ENCODE peak calls at places on chromosomes 12 and 14, in ten cellular contexts. O, G, F, A, R, Q, M, S, B and T are unnamed samples.

GRCh38 chr12:105317453-105317852 is 13.0 kb upstream of the C12orf75 start:
- DNase-seq in Q (peak; percentile 14), A (peak; percentile 84), M (peak; percentile 90), S (no peak), R (no peak), F (no peak), O (peak; percentile 84), B (no peak), G (no peak), T (no peak)

GRCh38 chr12:27331299-27331926 is 1.2 kb upstream of the BMAL2 start:
- DNase-seq in A (peak; percentile 95), B (no peak), M (peak; percentile 93), R (peak; percentile 66), F (no peak), G (no peak), O (peak; percentile 98), Q (peak; percentile 99), S (peak; percentile 35), T (no peak)

GRCh38 chr12:80857311-80857710 is 80.4 kb downstream of the LIN7A start:
- DNase-seq in M (peak; percentile 47), O (peak; percentile 62), A (peak; percentile 78), B (no peak), F (no peak), S (no peak), R (no peak), Q (no peak), G (no peak), T (no peak)

GRCh38 chr12:113056631-113057488 is at the start of gene DTX1:
- DNase-seq in A (no peak), Q (no peak), F (peak; percentile 88), O (no peak), R (no peak), S (no peak), B (peak; percentile 83), M (peak; percentile 28), G (peak; percentile 60), T (peak; percentile 66)

GRCh38 chr12:67534671-67535070 is 113.9 kb upstream of the DYRK2 start:
- DNase-seq in F (no peak), A (peak; percentile 99), S (no peak), R (no peak), B (no peak), M (peak; percentile 92), G (no peak), Q (peak; percentile 75), O (peak; percentile 70), T (no peak)

GRCh38 chr14:60768602-60769001 is 34.0 kb downstream of the MNAT1 start:
- DNase-seq in G (no peak), O (peak; percentile 66), M (peak; percentile 60), F (no peak), R (no peak), Q (peak; percentile 57), B (no peak), A (no peak), S (no peak), T (no peak)

GRCh38 chr12:59396519-59396918 is 199.3 kb upstream of the SLC16A7 start:
- DNase-seq in G (no peak), A (no peak), S (no peak), R (no peak), M (no peak), Q (peak; percentile 37), F (no peak), O (no peak), B (no peak), T (no peak)

GRCh38 chr12:110175201-110175600 is 51.0 kb downstream of the IFT81 start:
- DNase-seq in G (no peak), Q (no peak), M (no peak), O (no peak), R (no peak), S (no peak), A (no peak), F (no peak), B (no peak), T (no peak)

GRCh38 chr14:50303744-50304471 is 8.1 kb downstream of the L2HGDH start:
- DNase-seq in B (peak; percentile 56), Q (no peak), F (no peak), M (peak; percentile 66), G (no peak), O (peak; percentile 28), S (peak; percentile 37), A (peak; percentile 52), R (no peak), T (no peak)

DNA sequence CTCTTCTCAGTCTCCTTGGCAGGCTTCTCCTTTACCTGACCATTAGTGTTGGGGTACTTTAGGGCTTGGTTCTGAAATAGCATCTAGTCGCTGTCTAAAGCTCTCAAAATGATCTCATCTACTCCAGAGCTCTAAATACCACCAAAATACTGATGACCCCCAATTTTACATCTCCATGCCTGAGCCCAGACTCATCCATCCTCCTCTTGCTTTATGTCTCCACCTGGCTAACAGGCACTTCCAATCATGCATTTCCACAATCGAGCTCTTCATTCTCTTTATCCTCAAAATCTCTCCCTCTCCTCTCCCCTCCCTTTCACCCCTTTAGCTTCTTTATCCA is 40.5 kb upstream of the PTGR2 start:
- DNase-seq in M (no peak), O (no peak), Q (no peak), A (no peak), R (no peak), S (no peak), G (no peak), F (no peak), B (no peak), T (no peak)
- H4K20me1 ChIP-seq in M (no peaks in the 10 kb centered on the region), O (no peaks in the 10 kb centered on the region), Q (no peaks in the 10 kb centered on the region), A (no peaks in the 10 kb centered on the region), R (no peaks in the 10 kb centered on the region), S (no peaks in the 10 kb centered on the region), G (no peaks in the 10 kb centered on the region), F (no peaks in the 10 kb centered on the region), B (no peaks in the 10 kb centered on the region), T (no peaks in the 10 kb centered on the region)

DNA sequence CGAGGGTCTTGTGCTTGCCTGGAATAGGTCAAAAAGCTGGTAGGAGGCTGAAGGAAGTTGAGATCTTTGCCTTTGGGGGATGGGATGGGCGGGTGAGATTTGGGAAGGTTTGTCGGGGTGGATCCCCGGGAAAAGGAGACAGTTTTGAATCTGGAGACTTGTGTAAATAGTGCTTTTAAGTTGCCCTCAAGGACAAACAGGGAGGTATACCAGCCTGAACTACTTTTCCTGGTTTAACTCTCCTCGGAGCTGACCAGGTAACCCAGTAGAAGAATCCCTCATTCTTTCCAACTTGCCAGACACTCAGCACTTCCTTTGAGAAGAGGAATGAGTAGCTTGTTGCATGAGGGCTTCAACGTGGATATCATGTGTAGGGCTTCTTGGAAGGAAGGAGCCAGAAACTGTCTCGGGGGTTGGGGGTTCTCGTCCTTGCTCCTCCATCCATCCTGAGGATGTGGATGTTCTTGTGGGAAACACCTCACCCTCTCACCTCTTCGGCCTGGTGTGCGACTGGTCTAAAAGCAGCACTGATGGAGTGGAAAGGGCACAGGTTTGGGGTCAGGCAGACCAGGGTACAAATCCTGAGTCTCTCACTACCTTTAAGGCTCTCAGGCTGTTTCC is 1.9 kb downstream of the TEAD4 start:
- DNase-seq in F (no peak), S (no peak), A (peak; percentile 15), Q (peak; percentile 12), R (no peak), M (peak; percentile 24), O (peak; percentile 18), B (no peak), G (no peak), T (no peak)
- H4K20me1 ChIP-seq in F (peaks cover 25% of the 10 kb centered on the region), S (no peaks in the 10 kb centered on the region), A (peaks cover 35% of the 10 kb centered on the region), Q (peaks cover 13% of the 10 kb centered on the region), R (no peaks in the 10 kb centered on the region), M (no peaks in the 10 kb centered on the region), O (peaks cover 20% of the 10 kb centered on the region), B (no peaks in the 10 kb centered on the region), G (peaks cover 33% of the 10 kb centered on the region), T (no peaks in the 10 kb centered on the region)

DNA sequence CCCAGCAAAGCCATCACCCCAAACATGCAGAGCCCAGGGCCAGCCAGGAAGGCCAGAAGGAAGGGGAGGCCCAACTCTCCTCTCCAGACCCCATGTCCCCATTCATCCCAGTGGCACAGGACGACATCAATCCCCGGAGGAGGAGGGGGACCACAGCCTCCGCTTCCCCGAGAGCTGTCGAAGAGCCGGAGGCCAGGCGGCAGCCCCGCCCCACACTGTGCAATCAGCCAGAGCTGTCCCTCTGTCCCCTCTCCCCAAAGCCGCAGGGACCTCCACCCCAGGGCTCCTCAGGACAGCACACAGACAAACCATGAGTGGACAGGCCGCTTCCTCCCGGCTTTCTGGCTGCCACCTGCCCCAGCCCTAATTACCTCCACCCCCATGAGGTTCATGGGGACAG is 16.8 kb downstream of the RAB35 start:
- DNase-seq in S (no peak), G (no peak), O (no peak), R (no peak), Q (no peak), M (no peak), B (no peak), F (no peak), A (no peak), T (no peak)
- H4K20me1 ChIP-seq in S (peaks cover 14% of the 10 kb centered on the region), G (peaks cover 11% of the 10 kb centered on the region), O (peaks cover 75% of the 10 kb centered on the region), R (no peaks in the 10 kb centered on the region), Q (peaks cover 35% of the 10 kb centered on the region), M (no peaks in the 10 kb centered on the region), B (peaks cover 32% of the 10 kb centered on the region), F (peaks cover 56% of the 10 kb centered on the region), A (peaks cover 84% of the 10 kb centered on the region), T (peaks cover 7% of the 10 kb centered on the region)

GRCh38 chr12:23556661-23557060 is 392.8 kb downstream of the SOX5 start:
- DNase-seq in A (no peak), G (no peak), Q (no peak), S (peak; percentile 54), F (no peak), R (no peak), B (no peak), O (no peak), M (no peak), T (no peak)
- H4K20me1 ChIP-seq in A (no peaks in the 10 kb centered on the region), G (no peaks in the 10 kb centered on the region), Q (no peaks in the 10 kb centered on the region), S (no peaks in the 10 kb centered on the region), F (no peaks in the 10 kb centered on the region), R (no peaks in the 10 kb centered on the region), B (no peaks in the 10 kb centered on the region), O (no peaks in the 10 kb centered on the region), M (no peaks in the 10 kb centered on the region), T (no peaks in the 10 kb centered on the region)

DNA sequence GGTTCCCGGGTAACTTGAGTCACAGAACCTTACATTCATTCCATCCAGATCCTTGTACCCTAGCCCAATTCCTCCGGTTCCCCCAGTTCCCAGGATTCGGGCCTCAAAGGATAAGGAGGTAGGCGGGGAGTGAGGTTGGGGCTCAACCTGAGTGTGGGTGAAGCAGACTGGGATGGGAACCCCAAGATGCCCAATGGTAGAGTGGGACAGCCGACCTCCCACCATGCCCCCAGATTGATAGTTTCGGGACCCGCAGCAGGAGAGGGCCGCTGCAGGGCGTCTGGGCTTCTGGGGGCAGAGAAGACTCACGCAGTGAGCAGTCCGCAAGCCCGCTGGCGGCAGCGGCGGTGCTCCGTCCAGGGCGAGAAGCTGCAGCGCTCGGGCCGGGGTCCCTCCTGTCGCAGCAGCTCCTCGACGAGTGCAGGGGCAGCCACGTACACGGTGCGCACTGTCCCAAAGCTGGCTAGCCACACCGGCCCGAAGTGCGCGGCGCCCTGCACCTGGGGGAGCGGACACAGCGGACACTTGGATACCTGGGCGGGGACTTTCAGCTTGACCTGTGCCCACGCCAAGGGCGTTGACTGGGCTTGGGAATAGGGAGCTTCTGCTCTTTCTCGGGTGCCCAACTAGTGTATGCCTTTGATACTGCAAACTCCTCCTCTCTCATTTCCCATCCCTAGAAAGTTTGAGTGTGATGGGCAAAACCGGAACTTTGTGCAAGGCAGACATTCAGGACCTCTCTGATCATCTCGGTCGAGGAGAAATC is 997 bp downstream of the CYP27B1 start:
- DNase-seq in B (no peak), R (no peak), G (no peak), F (peak; percentile 46), S (no peak), M (peak; percentile 40), A (no peak), Q (no peak), O (no peak), T (no peak)
- H4K20me1 ChIP-seq in B (no peaks in the 10 kb centered on the region), R (no peaks in the 10 kb centered on the region), G (peaks cover 46% of the 10 kb centered on the region), F (no peaks in the 10 kb centered on the region), S (no peaks in the 10 kb centered on the region), M (no peaks in the 10 kb centered on the region), A (no peaks in the 10 kb centered on the region), Q (no peaks in the 10 kb centered on the region), O (no peaks in the 10 kb centered on the region), T (no peaks in the 10 kb centered on the region)